ENCODE peak calls at places on chromosomes 5 and 9, in five cellular contexts. H, A, K, E and J are unnamed samples.

GRCh38 chr9:15078345-15078744 is 168.1 kb upstream of the FREM1 start:
- DNase-seq in H (no peak), A (no peak), K (no peak), E (no peak), J (no peak)

GRCh38 chr5:17217421-17218352 is at the start of gene BASP1:
- DNase-seq in H (peak), A (peak), K (peak), E (peak), J (peak)

GRCh38 chr5:82597437-82597836 is 319.3 kb upstream of the RPS23 start:
- DNase-seq in H (no peak), A (no peak), K (no peak), E (no peak), J (no peak)

GRCh38 chr5:54754878-54755277 is 230.5 kb downstream of the ESM1 start:
- DNase-seq in H (no peak), A (no peak), K (no peak), E (no peak), J (no peak)

GRCh38 chr5:170619869-170620268 is 116.0 kb downstream of the KCNIP1 start:
- DNase-seq in H (no peak), A (no peak), K (no peak), E (no peak), J (no peak)

GRCh38 chr9:5789489-5789888 is 43.4 kb downstream of the ERMP1 start:
- DNase-seq in H (no peak), A (no peak), K (no peak), E (no peak), J (no peak)

GRCh38 chr5:117414926-117415325 is 840.3 kb upstream of the SEMA6A start:
- DNase-seq in H (no peak), A (no peak), K (no peak), E (no peak), J (no peak)

GRCh38 chr5:75277463-75277862 is 40.8 kb upstream of the ANKRD31 start:
- DNase-seq in H (no peak), A (no peak), K (no peak), E (no peak), J (no peak)

GRCh38 chr5:114450516-114450909 is 88.6 kb downstream of the KCNN2 start:
- DNase-seq in H (no peak), A (no peak), K (no peak), E (no peak), J (no peak)

GRCh38 chr5:759111-759741 is 25.3 kb downstream of the ZDHHC11B start:
- DNase-seq in H (no peak), A (peak), K (no peak), E (peak), J (no peak)

GRCh38 chr5:179919487-179920060 is 11.9 kb upstream of the TBC1D9B start:
- DNase-seq in H (no peak), A (no peak), K (no peak), E (no peak), J (no peak)

GRCh38 chr5:64330728-64331231 is 165.1 kb downstream of the RNF180 start:
- DNase-seq in H (no peak), A (no peak), K (no peak), E (no peak), J (peak)

GRCh38 chr5:135395451-135395850 is 3.6 kb downstream of the MACROH2A1 start:
- DNase-seq in H (no peak), A (no peak), K (no peak), E (no peak), J (no peak)

GRCh38 chr9:36007852-36008251 is 28.9 kb upstream of the RECK start:
- DNase-seq in H (no peak), A (no peak), K (no peak), E (no peak), J (no peak)

GRCh38 chr9:698276-698675 is 143.2 kb upstream of the DMRT1 start:
- DNase-seq in H (no peak), A (no peak), K (no peak), E (no peak), J (no peak)

GRCh38 chr9:72615931-72616330 is 94.5 kb downstream of the TMC1 start:
- DNase-seq in H (no peak), A (no peak), K (no peak), E (no peak), J (no peak)

GRCh38 chr5:132235340-132235739 is 7.7 kb upstream of the P4HA2 start:
- DNase-seq in H (no peak), A (no peak), K (no peak), E (no peak), J (no peak)